ENCODE peak calls at places on chromosomes 12 and 14, in ten cellular contexts. R is GM12878, W is neuronal stem cell, Y is IMR-90, J is PC-3, U is fibroblast of lung, M is GM23248, H is MM.1S, L is H9, P is PC-9. T is an unnamed sample.

GRCh38 chr14:77123381-77124344 is 17.9 kb downstream of the ZDHHC22 start:
- DNase-seq in Y (no peak), R (no peak), U (no peak), W (no peak), J (peak), M (no peak), L (peak), H (no peak), P (peak), T (peak)

GRCh38 chr14:91284146-91284790 is 39.8 kb upstream of the GPR68 start:
- DNase-seq in W (no peak), Y (peak), U (peak), M (peak), R (no peak), P (no peak), J (peak), H (no peak), L (no peak), T (no peak)

GRCh38 chr14:95495538-95496025 is 20.9 kb downstream of the SYNE3 start:
- DNase-seq in R (peak), H (no peak), L (no peak), J (no peak), W (no peak), M (no peak), P (no peak), U (no peak), Y (no peak), T (peak)

GRCh38 chr14:103552011-103552797 is 10.3 kb downstream of the BAG5 start:
- DNase-seq in P (peak), J (peak), H (no peak), U (no peak), W (no peak), L (no peak), Y (peak), M (peak), R (no peak), T (no peak)

GRCh38 chr14:53450871-53451270 is 297.7 kb upstream of the DDHD1 start:
- DNase-seq in U (no peak), J (peak), M (peak), L (no peak), W (no peak), Y (no peak), R (no peak), P (no peak), H (no peak), T (no peak)

GRCh38 chr14:20112321-20112720 is 1.8 kb downstream of the OR4K17 start:
- DNase-seq in R (no peak), J (no peak), Y (no peak), M (no peak), P (no peak), H (no peak), L (no peak), U (no peak), W (no peak), T (no peak)

GRCh38 chr12:68842784-68843567 is 35.0 kb downstream of the MDM2 start:
- DNase-seq in Y (no peak), H (no peak), R (no peak), M (no peak), P (no peak), W (no peak), L (no peak), U (no peak), J (no peak), T (no peak)

GRCh38 chr14:103136388-103137271 is 13.4 kb downstream of the TNFAIP2 start:
- DNase-seq in W (no peak), L (peak), Y (peak), M (peak), H (no peak), R (no peak), J (peak), U (peak), P (peak), T (no peak)

GRCh38 chr12:89185889-89186288 is 166.4 kb downstream of the DUSP6 start:
- DNase-seq in P (no peak), R (no peak), H (no peak), W (no peak), J (peak), M (peak), Y (peak), U (no peak), L (no peak), T (no peak)

DNA sequence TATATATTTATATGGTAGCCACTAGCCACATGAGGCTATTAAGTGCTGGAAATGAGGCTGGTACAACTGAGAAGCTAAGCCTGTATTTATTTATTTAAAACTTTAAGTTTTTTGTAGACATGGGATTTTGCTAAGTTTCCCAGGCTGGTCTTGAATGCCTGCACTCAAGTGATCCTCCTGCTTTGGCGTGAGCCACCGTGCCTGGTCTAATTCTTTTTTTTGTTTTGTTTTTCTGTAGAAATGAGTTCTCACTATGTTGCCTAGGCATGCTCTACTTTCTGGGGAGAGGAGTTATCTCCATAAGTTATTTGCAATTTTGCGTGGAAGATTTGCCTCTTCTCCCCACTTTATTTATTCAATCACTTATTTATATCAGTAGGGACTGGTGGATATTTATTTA is 4.8 kb upstream of the SNRNP35 start:
- DNase-seq in L (no peak), P (no peak), U (no peak), M (no peak), Y (no peak), J (no peak), R (no peak), H (no peak), W (no peak), T (no peak)
- H2AFZ ChIP-seq in L (no peak), P (no peak), U (no peak), M (peak), Y (no peak), J (no peak), R (no peak), H (no peak), W (no peak), T (no peak)

GRCh38 chr14:69997849-69998248 is 118.6 kb downstream of the SMOC1 start:
- DNase-seq in U (peak), W (no peak), L (no peak), Y (peak), M (peak), J (peak), P (no peak), R (no peak), H (no peak), T (no peak)
- H3K4me2 ChIP-seq in U (no peak), W (no peak), L (no peak), Y (peak), M (no peak), J (no peak), P (peak), R (no peak), H (no peak), T (no peak)

GRCh38 chr12:121701667-121702277 is 10.8 kb upstream of the TMEM120B start:
- DNase-seq in P (no peak), R (no peak), Y (no peak), U (no peak), M (no peak), W (no peak), H (no peak), J (no peak), L (no peak), T (no peak)
- H2AFZ ChIP-seq in P (no peak), R (no peak), Y (no peak), U (no peak), M (no peak), W (no peak), H (no peak), J (no peak), L (no peak), T (no peak)

GRCh38 chr14:55191881-55192616 is 664 bp upstream of the DLGAP5 start:
- DNase-seq in R (no peak), J (no peak), Y (no peak), U (peak), M (peak), L (no peak), W (no peak), H (no peak), P (no peak), T (peak)
- H3K4me2 ChIP-seq in R (peak), J (peak), Y (peak), U (peak), M (peak), L (peak), W (peak), H (peak), P (peak), T (peak)

DNA sequence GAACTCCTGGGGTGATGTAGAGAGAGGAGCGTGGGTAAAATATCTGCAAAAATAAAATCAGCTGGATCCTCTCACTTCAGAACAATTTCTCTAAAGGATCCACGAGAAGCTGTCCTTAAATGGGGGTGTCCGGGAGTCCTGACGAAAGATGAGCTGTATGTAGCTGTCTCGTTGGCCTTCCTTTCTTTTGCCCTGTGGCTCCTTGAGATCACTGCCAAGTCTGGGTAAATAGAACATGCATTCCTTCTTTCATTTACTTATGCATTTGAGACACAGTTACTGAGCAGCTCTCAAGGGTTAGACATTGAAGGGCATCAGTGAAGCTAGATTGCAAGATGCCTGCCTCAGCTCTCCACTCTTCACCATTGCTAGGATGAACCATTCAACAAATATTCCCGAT is 35.2 kb upstream of the TXNRD1 start:
- DNase-seq in H (no peak), M (no peak), L (no peak), W (no peak), U (peak), R (no peak), P (no peak), J (peak), Y (no peak), T (no peak)
- H2AFZ ChIP-seq in H (no peak), M (no peak), L (no peak), W (no peak), U (no peak), R (no peak), P (no peak), J (no peak), Y (no peak), T (no peak)